ENCODE peak calls at places on chromosomes 4 and X, in five cellular contexts. T is fibroblast of the aortic adventitia, Q is astrocyte of the spinal cord, R is hepatocyte, O is bronchial epithelial cell. Y is an unnamed sample.

GRCh38 chr4:120801171-120801758 is 121.3 kb downstream of the PRDM5 start:
- DNase-seq in T (peak), Q (peak), R (peak), O (peak), Y (peak)

GRCh38 chr4:150004481-150004880 is 73.8 kb upstream of the DCLK2 start:
- DNase-seq in T (peak), Q (peak), R (no peak), O (no peak), Y (no peak)

GRCh38 chr4:157004279-157005161 is 32.9 kb upstream of the PDGFC start:
- DNase-seq in T (peak), Q (no peak), R (no peak), O (peak), Y (no peak)

GRCh38 chr4:150297861-150298474 is 219.7 kb downstream of the DCLK2 start:
- DNase-seq in T (peak), Q (peak), R (peak), O (peak), Y (peak)

GRCh38 chr4:145937021-145937861 is 1.4 kb downstream of the ZNF827 start:
- DNase-seq in T (peak), Q (peak), R (peak), O (no peak), Y (peak)

GRCh38 chr4:4559596-4559995 is 17.7 kb upstream of the STX18 start:
- DNase-seq in T (peak), Q (no peak), R (no peak), O (peak), Y (peak)

GRCh38 chr4:93791570-93792195 is 36.9 kb upstream of the ATOH1 start:
- DNase-seq in T (peak), Q (peak), R (peak), O (peak), Y (peak)

GRCh38 chr4:140851032-140851636 is 94.9 kb upstream of the TBC1D9 start:
- DNase-seq in T (peak), Q (peak), R (peak), O (peak), Y (peak)

GRCh38 chrX:55014897-55015299 is 14.7 kb downstream of the APEX2 start:
- DNase-seq in T (no peak), Q (no peak), R (no peak), O (no peak), Y (no peak)

GRCh38 chr4:13947921-13948320 is 320.4 kb upstream of the BOD1L1 start:
- DNase-seq in T (no peak), Q (no peak), R (no peak), O (no peak), Y (no peak)

GRCh38 chrX:66074920-66075879 is 35.3 kb upstream of the VSIG4 start:
- DNase-seq in T (no peak), Q (no peak), R (no peak), O (no peak), Y (no peak)

GRCh38 chrX:115988825-115989224 is 181.7 kb upstream of the AGTR2 start:
- DNase-seq in T (no peak), Q (no peak), R (no peak), O (no peak), Y (no peak)

GRCh38 chr4:138671606-138672084 is 343.9 kb upstream of the NOCT start:
- DNase-seq in T (no peak), Q (no peak), R (no peak), O (no peak), Y (no peak)

GRCh38 chr4:143514432-143514831 is 930 bp downstream of the SMARCA5 start:
- DNase-seq in T (peak), Q (peak), R (peak), O (peak), Y (peak)

GRCh38 chrX:40174594-40175415 is 77.0 kb upstream of the BCOR start:
- DNase-seq in T (no peak), Q (peak), R (peak), O (no peak), Y (no peak)

GRCh38 chr4:184851200-184851541 is 25.4 kb upstream of the ACSL1 start:
- DNase-seq in T (no peak), Q (no peak), R (no peak), O (peak), Y (peak)

GRCh38 chr4:47538516-47538915 is 53.4 kb downstream of the ATP10D start:
- DNase-seq in T (peak), Q (peak), R (no peak), O (no peak), Y (no peak)

GRCh38 chrX:123924181-123924580 is 37.3 kb upstream of the STAG2 start:
- DNase-seq in T (no peak), Q (peak), R (no peak), O (no peak), Y (no peak)

GRCh38 chr4:98659741-98660507 is 1.5 kb upstream of the TSPAN5 start:
- DNase-seq in T (peak), Q (peak), R (peak), O (peak), Y (peak)

GRCh38 chrX:109719262-109719661 is 13.8 kb downstream of the ACSL4 start:
- DNase-seq in T (no peak), Q (no peak), R (no peak), O (no peak), Y (no peak)

GRCh38 chrX:15146515-15146914 is 123.4 kb downstream of the ASB9 start:
- DNase-seq in T (peak), Q (peak), R (peak), O (no peak), Y (no peak)

GRCh38 chr4:14835288-14835687 is 167.0 kb upstream of the CPEB2 start:
- DNase-seq in T (no peak), Q (no peak), R (no peak), O (no peak), Y (no peak)

GRCh38 chrX:53239474-53239873 is 14.5 kb upstream of the KDM5C start:
- DNase-seq in T (no peak), Q (no peak), R (no peak), O (no peak), Y (no peak)

GRCh38 chr4:158710814-158711213 is 12.4 kb downstream of the PPID start:
- DNase-seq in T (peak), Q (peak), R (no peak), O (no peak), Y (no peak)

GRCh38 chr4:73843369-73843768 is 6.9 kb downstream of the CXCL6 start:
- DNase-seq in T (no peak), Q (no peak), R (no peak), O (peak), Y (peak)

GRCh38 chr4:173440888-173441287 is 42.0 kb upstream of the SCRG1 start:
- DNase-seq in T (no peak), Q (no peak), R (no peak), O (no peak), Y (no peak)

GRCh38 chrX:53674581-53674980 is 11.9 kb downstream of the HUWE1 start:
- DNase-seq in T (no peak), Q (no peak), R (no peak), O (peak), Y (no peak)

GRCh38 chr4:25552580-25553271 is 102.9 kb upstream of the SLC34A2 start:
- DNase-seq in T (no peak), Q (no peak), R (no peak), O (no peak), Y (no peak)

GRCh38 chr4:8198906-8199593 is at the start of gene SH3TC1:
- DNase-seq in T (peak), Q (peak), R (peak), O (peak), Y (peak)

GRCh38 chr4:114729339-114729738 is 130.7 kb downstream of the UGT8 start:
- DNase-seq in T (no peak), Q (no peak), R (no peak), O (no peak), Y (no peak)

Y was measured in mammary epithelial cell.